ENCODE peak calls at places on chromosome 5, in six cellular contexts. Z, B, J, F, P and N are unnamed samples. For H3K4me1, the result is how much of the 10 kb centered on the place peaks cover.

GRCh38 chr5:168885324-168886120 is 306.4 kb upstream of the PANK3 start:
- DNase-seq in F (no peak), J (no peak), Z (no peak), B (no peak), P (peak), N (no peak)

GRCh38 chr5:76326559-76327351 is 76.3 kb upstream of the IQGAP2 start:
- DNase-seq in F (no peak), Z (no peak), P (no peak), J (no peak), B (no peak), N (no peak)

GRCh38 chr5:122835681-122836080 is 9.7 kb upstream of the SNX24 start:
- DNase-seq in B (no peak), J (no peak), P (no peak), Z (no peak), F (no peak), N (no peak)

GRCh38 chr5:88825782-88826110 is 57.2 kb downstream of the MEF2C start:
- DNase-seq in F (no peak), P (no peak), B (no peak), Z (no peak), J (peak), N (no peak)

GRCh38 chr5:80186634-80187033 is 69.2 kb downstream of the SERINC5 start:
- DNase-seq in B (peak), Z (no peak), F (peak), P (no peak), J (no peak), N (peak)

GRCh38 chr5:91272858-91273257 is 110.3 kb downstream of the ARRDC3 start:
- DNase-seq in F (no peak), J (peak), B (no peak), P (no peak), Z (no peak), N (no peak)

GRCh38 chr5:57841671-57842375 is 359.2 kb upstream of the ACTBL2 start:
- DNase-seq in B (no peak), P (no peak), J (peak), Z (no peak), F (no peak), N (no peak)

GRCh38 chr5:173634465-173634983 is 18.1 kb upstream of the BOD1 start:
- DNase-seq in B (no peak), J (no peak), Z (no peak), F (no peak), P (no peak), N (no peak)

GRCh38 chr5:63743096-63743798 is 219.0 kb downstream of the HTR1A start:
- DNase-seq in J (no peak), B (no peak), F (no peak), P (no peak), Z (no peak), N (no peak)

GRCh38 chr5:166497705-166498104 is 1793.7 kb upstream of the WWC1 start:
- DNase-seq in F (no peak), J (no peak), P (no peak), B (no peak), Z (no peak), N (no peak)

GRCh38 chr5:174052636-174053035 is 7.1 kb downstream of the NSG2 start:
- DNase-seq in B (no peak), P (no peak), Z (no peak), J (no peak), F (no peak), N (no peak)

GRCh38 chr5:119363936-119364335 is 8.1 kb downstream of the TNFAIP8 start:
- DNase-seq in B (no peak), F (no peak), J (no peak), Z (no peak), P (no peak), N (no peak)

GRCh38 chr5:143890475-143890874 is 78.5 kb downstream of the HMHB1 start:
- DNase-seq in P (no peak), Z (no peak), B (no peak), J (no peak), F (no peak), N (no peak)

GRCh38 chr5:132526290-132526973 is 16.9 kb downstream of the IL5 start:
- DNase-seq in Z (peak), F (peak), B (peak), P (peak), J (peak), N (peak)

GRCh38 chr5:53545744-53546143 is 14.7 kb upstream of the NDUFS4 start:
- DNase-seq in F (no peak), B (no peak), J (no peak), Z (no peak), P (no peak), N (no peak)

GRCh38 chr5:88298425-88298824 is 29.8 kb upstream of the TMEM161B start:
- DNase-seq in J (peak), F (no peak), Z (no peak), P (no peak), B (no peak), N (no peak)

GRCh38 chr5:179269781-179270543 is 75.3 kb downstream of the ADAMTS2 start:
- DNase-seq in F (no peak), P (no peak), J (no peak), Z (no peak), B (peak), N (no peak)

GRCh38 chr5:6623228-6623627 is 9.6 kb downstream of the NSUN2 start:
- DNase-seq in B (no peak), P (no peak), Z (no peak), J (no peak), F (no peak), N (no peak)

GRCh38 chr5:88940712-88941111 is 57.7 kb upstream of the MEF2C start:
- DNase-seq in F (no peak), P (no peak), J (no peak), Z (no peak), B (no peak), N (no peak)

GRCh38 chr5:79581535-79581934 is 30.7 kb upstream of the TENT2 start:
- DNase-seq in B (no peak), Z (no peak), F (no peak), J (no peak), P (no peak), N (no peak)

DNA sequence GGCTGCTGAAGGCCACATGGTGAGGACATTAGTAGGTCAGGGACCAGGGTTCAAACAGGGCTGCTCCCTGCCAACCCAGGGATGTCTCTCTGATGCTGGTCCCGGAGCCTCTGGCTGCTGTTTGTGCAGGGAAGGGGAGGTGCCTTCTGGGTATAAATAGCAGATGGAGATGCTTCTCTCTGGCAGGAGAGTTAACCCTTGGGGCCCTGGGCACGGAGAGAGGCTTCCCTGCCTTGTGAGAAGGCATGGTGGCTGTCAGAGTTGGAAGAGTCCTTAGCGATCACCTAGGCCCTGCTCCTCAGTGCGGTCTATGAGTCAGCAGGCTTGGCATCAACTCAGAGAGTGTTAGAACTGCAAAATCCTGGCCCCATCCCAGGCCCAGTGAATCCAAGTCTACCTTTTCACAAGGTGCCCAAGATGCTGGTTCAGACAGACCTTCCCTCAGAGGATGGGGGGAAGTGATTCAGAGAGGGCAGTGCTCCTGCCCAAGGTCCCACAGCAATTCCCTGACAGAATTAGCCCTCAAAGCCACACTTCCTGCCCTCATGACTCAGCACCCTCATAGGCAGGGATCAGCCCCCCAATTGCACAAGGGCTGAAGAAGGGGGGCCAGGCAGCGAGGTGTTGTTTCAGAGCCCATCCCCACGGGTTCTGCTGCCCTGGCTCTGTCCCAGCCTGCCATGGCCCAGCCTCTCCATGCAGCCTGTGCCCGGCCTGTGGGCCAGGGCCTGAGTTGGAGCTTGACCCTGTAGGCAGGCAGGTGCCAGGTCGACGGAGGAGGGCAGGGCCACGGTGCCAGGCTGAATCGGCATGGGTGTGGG is 25.6 kb downstream of the CAMK2A start:
- DNase-seq in P (no peak), B (no peak), J (peak), Z (no peak), F (no peak), N (no peak)
- H3K4me3 ChIP-seq in P (no peak), B (no peak), J (no peak), Z (no peak), F (no peak), N (no peak)

DNA sequence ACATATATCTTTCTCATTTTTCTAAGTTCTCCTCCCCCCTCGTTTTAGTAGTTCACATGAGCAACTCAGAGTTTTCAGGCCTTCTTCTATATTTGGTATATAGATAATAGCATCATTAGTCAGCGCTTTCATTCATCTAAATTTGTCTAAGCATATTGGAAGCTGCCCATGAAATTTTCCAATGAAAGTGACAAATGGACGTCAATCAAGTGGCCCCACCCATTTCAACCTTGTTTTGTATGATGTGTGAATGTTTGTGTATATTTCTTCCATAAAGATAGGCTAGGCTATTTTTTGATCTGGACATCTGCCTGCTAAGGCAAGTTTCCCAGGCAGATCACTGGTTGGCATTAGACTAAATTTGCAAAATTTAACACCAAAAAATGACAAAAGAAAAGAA is 104.0 kb upstream of the SSBP2 start:
- DNase-seq in F (no peak), Z (no peak), J (no peak), B (no peak), P (no peak), N (no peak)
- H3K4me1 ChIP-seq in F (half or more), Z (under half), J (under half), B (under half), P (under half), N (under half)

GRCh38 chr5:159507055-159507454 is 176.8 kb upstream of the IL12B start:
- DNase-seq in B (no peak), F (no peak), J (no peak), Z (no peak), P (no peak), N (no peak)

GRCh38 chr5:159503236-159503635 is 172.9 kb upstream of the IL12B start:
- DNase-seq in F (no peak), J (no peak), P (no peak), Z (no peak), B (no peak), N (no peak)

GRCh38 chr5:159507661-159508060 is 177.4 kb upstream of the IL12B start:
- DNase-seq in F (no peak), B (no peak), J (no peak), Z (no peak), P (no peak), N (no peak)

GRCh38 chr5:159504106-159504856 is 174.0 kb upstream of the IL12B start:
- DNase-seq in F (no peak), Z (no peak), J (peak), P (no peak), B (no peak), N (no peak)

GRCh38 chr5:159504857-159505304 is 174.6 kb upstream of the IL12B start:
- DNase-seq in B (no peak), J (peak), P (peak), Z (no peak), F (no peak), N (no peak)
- H3K4me3 ChIP-seq in B (no peak), J (no peak), P (no peak), Z (no peak), F (no peak), N (no peak)

DNA sequence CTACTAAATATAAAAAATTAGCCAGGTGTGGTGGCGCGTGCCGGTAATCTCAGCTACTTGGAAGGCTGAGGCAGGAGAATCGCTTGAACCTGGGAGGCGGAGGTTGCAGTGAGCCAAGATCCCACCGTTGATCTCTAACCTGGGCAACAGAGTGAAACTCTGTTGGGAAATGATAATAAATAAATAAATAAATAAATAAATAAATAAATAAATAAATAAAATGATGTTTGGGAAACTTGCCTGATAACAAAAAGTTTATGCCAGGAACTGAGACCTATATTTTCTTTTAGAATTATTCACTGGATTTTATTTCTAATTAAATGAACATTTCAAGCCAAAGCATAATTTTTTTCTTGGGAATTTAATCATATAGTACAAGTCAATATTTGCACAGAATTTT is 189.3 kb upstream of the CTNND2 start:
- DNase-seq in J (no peak), B (no peak), P (no peak), F (no peak), Z (no peak), N (no peak)
- H3K4me1 ChIP-seq in J (under half), B (under half), P (under half), F (under half), Z (under half), N (under half)

DNA sequence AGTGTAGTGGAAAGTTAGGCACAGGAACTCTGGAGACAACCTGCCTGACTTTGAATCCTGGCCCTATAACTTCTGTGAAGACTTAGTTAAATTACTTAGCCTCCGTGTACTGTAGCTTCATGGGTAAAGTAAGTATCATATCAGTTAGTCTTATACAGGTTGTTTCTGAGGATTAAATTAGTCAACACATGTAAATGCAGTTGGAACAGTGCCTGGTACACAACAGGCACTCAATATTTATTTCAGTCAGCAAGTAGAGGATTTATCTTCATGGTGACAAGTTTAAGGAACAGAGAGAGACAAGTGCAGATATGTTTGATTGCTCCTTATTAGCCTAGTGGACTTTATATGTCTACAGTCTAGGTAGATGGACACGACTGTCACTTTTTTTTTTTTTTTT is 2.7 kb downstream of the TSLP start:
- DNase-seq in Z (no peak), J (no peak), B (no peak), P (no peak), F (no peak), N (no peak)
- H3K4me3 ChIP-seq in Z (no peak), J (peak), B (no peak), P (peak), F (no peak), N (no peak)

GRCh38 chr5:176538505-176538806 is 1.3 kb upstream of the RNF44 start:
- DNase-seq in B (no peak), P (no peak), Z (no peak), F (no peak), J (no peak), N (no peak)
- H3K4me1 ChIP-seq in B (half or more), P (half or more), Z (half or more), F (half or more), J (under half), N (half or more)

GRCh38 chr5:157672976-157673375 is 1.6 kb downstream of the C5orf52 start:
- DNase-seq in Z (no peak), F (no peak), P (no peak), B (no peak), J (no peak), N (no peak)

GRCh38 chr5:157668356-157668755 is 3.0 kb upstream of the C5orf52 start:
- DNase-seq in J (no peak), B (no peak), Z (no peak), P (no peak), F (no peak), N (no peak)

GRCh38 chr5:157670662-157671591 is at the start of gene C5orf52:
- DNase-seq in B (peak), F (peak), Z (peak), P (peak), J (peak), N (no peak)

GRCh38 chr5:157669701-157670097 is 1.6 kb upstream of the C5orf52 start:
- DNase-seq in F (no peak), B (no peak), Z (no peak), P (no peak), J (no peak), N (no peak)

GRCh38 chr5:157671592-157672330 is 428 bp downstream of the C5orf52 start:
- DNase-seq in J (no peak), P (no peak), F (no peak), B (no peak), Z (no peak), N (no peak)
- H3K4me3 ChIP-seq in J (peak), P (peak), F (no peak), B (peak), Z (peak), N (peak)

GRCh38 chr5:1159341-1159675 is 42.1 kb upstream of the SLC6A19 start:
- DNase-seq in P (no peak), Z (no peak), F (no peak), J (no peak), B (no peak), N (no peak)
- H3K4me1 ChIP-seq in P (under half), Z (under half), F (under half), J (under half), B (under half), N (under half)

GRCh38 chr5:177557796-177558195 is 3.4 kb upstream of the FAM193B start:
- DNase-seq in F (no peak), P (no peak), J (no peak), Z (no peak), B (no peak), N (no peak)

GRCh38 chr5:177554474-177555111 is at the start of gene FAM193B:
- DNase-seq in F (peak), J (peak), B (peak), Z (peak), P (peak), N (peak)

GRCh38 chr5:177555665-177556064 is 1.3 kb upstream of the FAM193B start:
- DNase-seq in P (no peak), B (no peak), Z (no peak), J (no peak), F (no peak), N (no peak)

GRCh38 chr5:177555228-177555627 is 865 bp upstream of the FAM193B start:
- DNase-seq in F (no peak), Z (no peak), B (no peak), P (no peak), J (no peak), N (no peak)

GRCh38 chr5:177557041-177557647 is 2.8 kb upstream of the FAM193B start:
- DNase-seq in B (peak), Z (no peak), P (no peak), F (no peak), J (no peak), N (no peak)
- H3K4me3 ChIP-seq in B (no peak), Z (no peak), P (no peak), F (no peak), J (no peak), N (no peak)